ENCODE peak calls at places on chromosomes 1 and 21, in six cellular contexts. One of them, this sample, is unnamed.

GRCh38 chr1:229793488-229793887 is 167.4 kb downstream of the URB2 start:
- DNase-seq in anterior cingulate cortex: no peak
- DNase-seq in stimulated activated CD4-positive, alpha-beta T cell treated with anti-CD3 and anti-CD28 coated beads, Interleukin-4, amount 100 ng/mL, for 1 hour: no peak
- DNase-seq in iPS DF 19.7: no peak
- DNase-seq in GDM1: no peak
- DNase-seq in A172: no peak
- DNase-seq in this sample: no peak

GRCh38 chr1:74180490-74180889 is 17.5 kb downstream of the LRRIQ3 start:
- DNase-seq in anterior cingulate cortex: no peak
- DNase-seq in iPS DF 19.7: no peak
- DNase-seq in stimulated activated CD4-positive, alpha-beta T cell treated with anti-CD3 and anti-CD28 coated beads, Interleukin-4, amount 100 ng/mL, for 1 hour: no peak
- DNase-seq in A172: no peak
- DNase-seq in GDM1: no peak
- DNase-seq in this sample: no peak

GRCh38 chr1:84862810-84863251 is 30.2 kb downstream of the LPAR3 start:
- DNase-seq in A172: no peak
- DNase-seq in iPS DF 19.7: no peak
- DNase-seq in GDM1: no peak
- DNase-seq in stimulated activated CD4-positive, alpha-beta T cell treated with anti-CD3 and anti-CD28 coated beads, Interleukin-4, amount 100 ng/mL, for 1 hour: peak; percentile 35
- DNase-seq in anterior cingulate cortex: no peak
- DNase-seq in this sample: no peak

GRCh38 chr1:157472302-157472701 is 80.0 kb downstream of the FCRL5 start:
- DNase-seq in stimulated activated CD4-positive, alpha-beta T cell treated with anti-CD3 and anti-CD28 coated beads, Interleukin-4, amount 100 ng/mL, for 1 hour: no peak
- DNase-seq in GDM1: no peak
- DNase-seq in anterior cingulate cortex: no peak
- DNase-seq in iPS DF 19.7: no peak
- DNase-seq in A172: no peak
- DNase-seq in this sample: no peak

GRCh38 chr1:204343850-204344249 is 15.9 kb downstream of the PLEKHA6 start:
- DNase-seq in anterior cingulate cortex: no peak
- DNase-seq in iPS DF 19.7: no peak
- DNase-seq in GDM1: no peak
- DNase-seq in A172: no peak
- DNase-seq in stimulated activated CD4-positive, alpha-beta T cell treated with anti-CD3 and anti-CD28 coated beads, Interleukin-4, amount 100 ng/mL, for 1 hour: no peak
- DNase-seq in this sample: no peak

GRCh38 chr21:44568667-44569556 is 4.6 kb upstream of the KRTAP10-4 start:
- DNase-seq in iPS DF 19.7: no peak
- DNase-seq in anterior cingulate cortex: no peak
- DNase-seq in GDM1: no peak
- DNase-seq in A172: no peak
- DNase-seq in stimulated activated CD4-positive, alpha-beta T cell treated with anti-CD3 and anti-CD28 coated beads, Interleukin-4, amount 100 ng/mL, for 1 hour: no peak
- DNase-seq in this sample: no peak

GRCh38 chr1:151476083-151476482 is 16.8 kb upstream of the POGZ start:
- DNase-seq in iPS DF 19.7: no peak
- DNase-seq in anterior cingulate cortex: no peak
- DNase-seq in GDM1: no peak
- DNase-seq in stimulated activated CD4-positive, alpha-beta T cell treated with anti-CD3 and anti-CD28 coated beads, Interleukin-4, amount 100 ng/mL, for 1 hour: no peak
- DNase-seq in A172: no peak
- DNase-seq in this sample: no peak

GRCh38 chr1:27366411-27367159 is at the start of gene MAP3K6:
- DNase-seq in A172: peak; percentile 66
- DNase-seq in anterior cingulate cortex: peak; percentile 49
- DNase-seq in stimulated activated CD4-positive, alpha-beta T cell treated with anti-CD3 and anti-CD28 coated beads, Interleukin-4, amount 100 ng/mL, for 1 hour: peak; percentile 38
- DNase-seq in iPS DF 19.7: no peak
- DNase-seq in GDM1: peak; percentile 55
- DNase-seq in this sample: peak; percentile 84

GRCh38 chr1:78225153-78225552 is 179.4 kb downstream of the GIPC2 start:
- DNase-seq in GDM1: no peak
- DNase-seq in iPS DF 19.7: no peak
- DNase-seq in stimulated activated CD4-positive, alpha-beta T cell treated with anti-CD3 and anti-CD28 coated beads, Interleukin-4, amount 100 ng/mL, for 1 hour: no peak
- DNase-seq in anterior cingulate cortex: no peak
- DNase-seq in A172: no peak
- DNase-seq in this sample: no peak

GRCh38 chr1:180246579-180246978 is 16.5 kb downstream of the LHX4 start:
- DNase-seq in A172: no peak
- DNase-seq in stimulated activated CD4-positive, alpha-beta T cell treated with anti-CD3 and anti-CD28 coated beads, Interleukin-4, amount 100 ng/mL, for 1 hour: no peak
- DNase-seq in anterior cingulate cortex: no peak
- DNase-seq in iPS DF 19.7: no peak
- DNase-seq in GDM1: no peak
- DNase-seq in this sample: no peak

GRCh38 chr1:101259744-101260148 is 22.9 kb downstream of the S1PR1 start:
- DNase-seq in GDM1: no peak
- DNase-seq in stimulated activated CD4-positive, alpha-beta T cell treated with anti-CD3 and anti-CD28 coated beads, Interleukin-4, amount 100 ng/mL, for 1 hour: no peak
- DNase-seq in A172: peak; percentile 70
- DNase-seq in iPS DF 19.7: no peak
- DNase-seq in anterior cingulate cortex: no peak
- DNase-seq in this sample: no peak

GRCh38 chr1:200154069-200154767 is 126.7 kb downstream of the NR5A2 start:
- DNase-seq in iPS DF 19.7: no peak
- DNase-seq in GDM1: peak; percentile 93
- DNase-seq in A172: peak; percentile 40
- DNase-seq in anterior cingulate cortex: no peak
- DNase-seq in stimulated activated CD4-positive, alpha-beta T cell treated with anti-CD3 and anti-CD28 coated beads, Interleukin-4, amount 100 ng/mL, for 1 hour: peak; percentile 39
- DNase-seq in this sample: no peak

GRCh38 chr1:74652711-74653131 is 20.9 kb downstream of the ERICH3 start:
- DNase-seq in anterior cingulate cortex: no peak
- DNase-seq in GDM1: peak; percentile 10
- DNase-seq in A172: peak; percentile 83
- DNase-seq in iPS DF 19.7: no peak
- DNase-seq in stimulated activated CD4-positive, alpha-beta T cell treated with anti-CD3 and anti-CD28 coated beads, Interleukin-4, amount 100 ng/mL, for 1 hour: no peak
- DNase-seq in this sample: no peak